ENCODE peak calls at places on chromosomes 2 and 18, in seven cellular contexts. One of them, this sample, is unnamed.

GRCh38 chr2:119435953-119436297 is 4.3 kb downstream of the TMEM37 start:
- DNase-seq in CD4-positive, alpha-beta T cell: no peak
- DNase-seq in ovary: no peak
- DNase-seq in GM13977: no peak
- DNase-seq in cardiac fibroblast: no peak
- DNase-seq in A673: no peak
- DNase-seq in Panc1: no peak
- DNase-seq in this sample: no peak

GRCh38 chr2:54763636-54764291 is 40.3 kb downstream of the EML6 start:
- DNase-seq in A673: peak
- DNase-seq in GM13977: peak
- DNase-seq in Panc1: no peak
- DNase-seq in CD4-positive, alpha-beta T cell: no peak
- DNase-seq in cardiac fibroblast: no peak
- DNase-seq in ovary: no peak
- DNase-seq in this sample: no peak

GRCh38 chr2:227817940-227818568 is 4.4 kb downstream of the CCL20 start:
- DNase-seq in ovary: peak
- DNase-seq in GM13977: no peak
- DNase-seq in cardiac fibroblast: peak
- DNase-seq in CD4-positive, alpha-beta T cell: peak
- DNase-seq in Panc1: peak
- DNase-seq in A673: peak
- DNase-seq in this sample: peak

GRCh38 chr2:20129320-20130274 is 78.2 kb upstream of the LAPTM4A start:
- DNase-seq in GM13977: no peak
- DNase-seq in Panc1: no peak
- DNase-seq in A673: no peak
- DNase-seq in CD4-positive, alpha-beta T cell: no peak
- DNase-seq in cardiac fibroblast: no peak
- DNase-seq in ovary: no peak
- DNase-seq in this sample: no peak

GRCh38 chr2:223884399-223884798 is 47.0 kb upstream of the AP1S3 start:
- DNase-seq in CD4-positive, alpha-beta T cell: no peak
- DNase-seq in A673: no peak
- DNase-seq in Panc1: no peak
- DNase-seq in ovary: no peak
- DNase-seq in cardiac fibroblast: no peak
- DNase-seq in GM13977: peak
- DNase-seq in this sample: no peak

GRCh38 chr2:56185582-56186046 is 1.8 kb downstream of the CCDC85A start:
- DNase-seq in CD4-positive, alpha-beta T cell: no peak
- DNase-seq in GM13977: no peak
- DNase-seq in ovary: no peak
- DNase-seq in Panc1: no peak
- DNase-seq in A673: peak
- DNase-seq in cardiac fibroblast: peak
- DNase-seq in this sample: no peak

GRCh38 chr18:54004828-54005227 is 219.6 kb downstream of the MBD2 start:
- DNase-seq in ovary: no peak
- DNase-seq in CD4-positive, alpha-beta T cell: no peak
- DNase-seq in GM13977: no peak
- DNase-seq in A673: peak
- DNase-seq in cardiac fibroblast: peak
- DNase-seq in Panc1: no peak
- DNase-seq in this sample: peak

GRCh38 chr2:6881036-6881435 is 3.5 kb downstream of the RSAD2 start:
- DNase-seq in cardiac fibroblast: no peak
- DNase-seq in ovary: no peak
- DNase-seq in GM13977: no peak
- DNase-seq in CD4-positive, alpha-beta T cell: no peak
- DNase-seq in Panc1: no peak
- DNase-seq in A673: no peak
- DNase-seq in this sample: no peak

GRCh38 chr2:120431386-120432292 is 85.7 kb downstream of the INHBB start:
- DNase-seq in Panc1: no peak
- DNase-seq in A673: no peak
- DNase-seq in ovary: no peak
- DNase-seq in CD4-positive, alpha-beta T cell: no peak
- DNase-seq in GM13977: no peak
- DNase-seq in cardiac fibroblast: no peak
- DNase-seq in this sample: no peak

GRCh38 chr2:12099374-12099773 is 352.9 kb downstream of the LPIN1 start:
- DNase-seq in A673: no peak
- DNase-seq in GM13977: no peak
- DNase-seq in CD4-positive, alpha-beta T cell: no peak
- DNase-seq in ovary: no peak
- DNase-seq in Panc1: no peak
- DNase-seq in cardiac fibroblast: no peak
- DNase-seq in this sample: no peak

GRCh38 chr2:230868151-230868946 is 3.6 kb downstream of the ITM2C start:
- DNase-seq in A673: peak
- DNase-seq in CD4-positive, alpha-beta T cell: no peak
- DNase-seq in ovary: no peak
- DNase-seq in Panc1: no peak
- DNase-seq in cardiac fibroblast: no peak
- DNase-seq in GM13977: no peak
- DNase-seq in this sample: no peak

GRCh38 chr18:65352183-65352582 is 398.6 kb upstream of the CDH7 start:
- DNase-seq in GM13977: no peak
- DNase-seq in ovary: no peak
- DNase-seq in Panc1: no peak
- DNase-seq in A673: no peak
- DNase-seq in cardiac fibroblast: no peak
- DNase-seq in CD4-positive, alpha-beta T cell: no peak
- DNase-seq in this sample: no peak

GRCh38 chr18:61893971-61894750 is 1.4 kb upstream of the RNF152 start:
- DNase-seq in Panc1: no peak
- DNase-seq in CD4-positive, alpha-beta T cell: peak
- DNase-seq in ovary: peak
- DNase-seq in GM13977: peak
- DNase-seq in cardiac fibroblast: peak
- DNase-seq in A673: peak
- DNase-seq in this sample: peak

DNA sequence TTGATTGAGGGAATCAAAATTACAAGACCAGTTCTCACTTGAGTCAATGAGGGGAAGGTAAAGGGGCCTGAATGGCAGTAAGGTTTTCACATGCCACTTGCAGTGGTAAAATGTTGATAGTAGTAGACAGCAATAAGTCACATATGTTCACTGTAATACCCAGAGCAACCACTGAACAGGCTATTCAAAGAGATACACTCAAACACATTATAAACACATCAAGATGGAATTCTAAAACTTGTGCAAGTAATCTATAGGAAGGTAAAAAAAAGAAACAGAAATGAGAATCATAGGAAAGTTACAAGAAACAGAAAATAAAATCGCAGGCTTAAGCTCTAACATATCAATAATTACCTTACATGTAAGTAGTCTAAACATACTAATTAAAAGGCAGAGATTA is 86.6 kb upstream of the AFF3 start:
- DNase-seq in ovary: no peak
- DNase-seq in CD4-positive, alpha-beta T cell: no peak
- DNase-seq in GM13977: no peak
- DNase-seq in Panc1: no peak
- DNase-seq in A673: no peak
- DNase-seq in cardiac fibroblast: no peak
- DNase-seq in this sample: no peak
- TF ChIP-seq CTCF in ovary: no peak
- TF ChIP-seq CTCF in CD4-positive, alpha-beta T cell: no peak
- TF ChIP-seq CTCF in GM13977: no peak
- TF ChIP-seq CTCF in Panc1: no peak
- TF ChIP-seq CTCF in A673: no peak
- TF ChIP-seq CTCF in cardiac fibroblast: peak
- TF ChIP-seq CTCF in this sample: no peak

GRCh38 chr2:16225071-16225470 is 284.7 kb downstream of the MYCN start:
- DNase-seq in cardiac fibroblast: no peak
- DNase-seq in GM13977: no peak
- DNase-seq in A673: no peak
- DNase-seq in CD4-positive, alpha-beta T cell: no peak
- DNase-seq in Panc1: no peak
- DNase-seq in ovary: no peak
- DNase-seq in this sample: no peak
- TF ChIP-seq CTCF in cardiac fibroblast: no peak
- TF ChIP-seq CTCF in GM13977: no peak
- TF ChIP-seq CTCF in A673: no peak
- TF ChIP-seq CTCF in CD4-positive, alpha-beta T cell: no peak
- TF ChIP-seq CTCF in Panc1: no peak
- TF ChIP-seq CTCF in ovary: no peak
- TF ChIP-seq CTCF in this sample: no peak

DNA sequence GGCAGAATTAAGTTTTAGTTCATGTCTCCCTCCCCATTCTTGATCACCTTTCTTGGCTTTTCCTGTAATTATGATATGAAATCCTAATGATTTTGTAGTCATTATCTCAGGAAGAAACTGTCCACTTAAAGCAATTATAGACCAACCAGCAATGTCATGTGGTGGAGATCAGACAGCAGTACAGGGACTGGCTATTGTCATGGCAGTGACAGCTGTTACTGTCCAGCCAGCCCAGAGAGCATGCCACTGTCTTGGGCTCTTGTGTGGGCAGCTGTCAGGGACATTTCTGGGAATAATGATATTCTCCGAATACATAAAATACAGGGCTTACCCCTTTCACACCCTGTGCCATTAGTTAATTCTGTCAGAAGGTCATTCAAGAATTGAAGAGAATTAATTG is 355.3 kb upstream of the RAB12 start:
- DNase-seq in ovary: no peak
- DNase-seq in CD4-positive, alpha-beta T cell: no peak
- DNase-seq in GM13977: no peak
- DNase-seq in cardiac fibroblast: no peak
- DNase-seq in A673: no peak
- DNase-seq in Panc1: no peak
- DNase-seq in this sample: no peak
- TF ChIP-seq CTCF in ovary: no peak
- TF ChIP-seq CTCF in CD4-positive, alpha-beta T cell: no peak
- TF ChIP-seq CTCF in GM13977: no peak
- TF ChIP-seq CTCF in cardiac fibroblast: no peak
- TF ChIP-seq CTCF in A673: no peak
- TF ChIP-seq CTCF in Panc1: no peak
- TF ChIP-seq CTCF in this sample: no peak

GRCh38 chr2:229408982-229409381 is 137.9 kb upstream of the PID1 start:
- DNase-seq in ovary: no peak
- DNase-seq in Panc1: no peak
- DNase-seq in CD4-positive, alpha-beta T cell: no peak
- DNase-seq in GM13977: no peak
- DNase-seq in A673: peak
- DNase-seq in cardiac fibroblast: no peak
- DNase-seq in this sample: no peak

GRCh38 chr2:229410946-229411345 is 139.9 kb upstream of the PID1 start:
- DNase-seq in cardiac fibroblast: no peak
- DNase-seq in ovary: no peak
- DNase-seq in CD4-positive, alpha-beta T cell: no peak
- DNase-seq in Panc1: no peak
- DNase-seq in A673: no peak
- DNase-seq in GM13977: no peak
- DNase-seq in this sample: peak

GRCh38 chr2:229408356-229408755 is 137.3 kb upstream of the PID1 start:
- DNase-seq in GM13977: no peak
- DNase-seq in A673: peak
- DNase-seq in ovary: no peak
- DNase-seq in cardiac fibroblast: peak
- DNase-seq in CD4-positive, alpha-beta T cell: no peak
- DNase-seq in Panc1: peak
- DNase-seq in this sample: no peak

GRCh38 chr2:229409751-229410181 is 138.7 kb upstream of the PID1 start:
- DNase-seq in cardiac fibroblast: no peak
- DNase-seq in GM13977: no peak
- DNase-seq in ovary: no peak
- DNase-seq in A673: peak
- DNase-seq in CD4-positive, alpha-beta T cell: no peak
- DNase-seq in Panc1: no peak
- DNase-seq in this sample: no peak

GRCh38 chr2:229410312-229410711 is 139.2 kb upstream of the PID1 start:
- DNase-seq in GM13977: no peak
- DNase-seq in A673: no peak
- DNase-seq in ovary: no peak
- DNase-seq in cardiac fibroblast: no peak
- DNase-seq in CD4-positive, alpha-beta T cell: no peak
- DNase-seq in Panc1: no peak
- DNase-seq in this sample: no peak
- TF ChIP-seq CTCF in GM13977: no peak
- TF ChIP-seq CTCF in A673: no peak
- TF ChIP-seq CTCF in ovary: no peak
- TF ChIP-seq CTCF in cardiac fibroblast: no peak
- TF ChIP-seq CTCF in CD4-positive, alpha-beta T cell: no peak
- TF ChIP-seq CTCF in Panc1: no peak
- TF ChIP-seq CTCF in this sample: no peak

DNA sequence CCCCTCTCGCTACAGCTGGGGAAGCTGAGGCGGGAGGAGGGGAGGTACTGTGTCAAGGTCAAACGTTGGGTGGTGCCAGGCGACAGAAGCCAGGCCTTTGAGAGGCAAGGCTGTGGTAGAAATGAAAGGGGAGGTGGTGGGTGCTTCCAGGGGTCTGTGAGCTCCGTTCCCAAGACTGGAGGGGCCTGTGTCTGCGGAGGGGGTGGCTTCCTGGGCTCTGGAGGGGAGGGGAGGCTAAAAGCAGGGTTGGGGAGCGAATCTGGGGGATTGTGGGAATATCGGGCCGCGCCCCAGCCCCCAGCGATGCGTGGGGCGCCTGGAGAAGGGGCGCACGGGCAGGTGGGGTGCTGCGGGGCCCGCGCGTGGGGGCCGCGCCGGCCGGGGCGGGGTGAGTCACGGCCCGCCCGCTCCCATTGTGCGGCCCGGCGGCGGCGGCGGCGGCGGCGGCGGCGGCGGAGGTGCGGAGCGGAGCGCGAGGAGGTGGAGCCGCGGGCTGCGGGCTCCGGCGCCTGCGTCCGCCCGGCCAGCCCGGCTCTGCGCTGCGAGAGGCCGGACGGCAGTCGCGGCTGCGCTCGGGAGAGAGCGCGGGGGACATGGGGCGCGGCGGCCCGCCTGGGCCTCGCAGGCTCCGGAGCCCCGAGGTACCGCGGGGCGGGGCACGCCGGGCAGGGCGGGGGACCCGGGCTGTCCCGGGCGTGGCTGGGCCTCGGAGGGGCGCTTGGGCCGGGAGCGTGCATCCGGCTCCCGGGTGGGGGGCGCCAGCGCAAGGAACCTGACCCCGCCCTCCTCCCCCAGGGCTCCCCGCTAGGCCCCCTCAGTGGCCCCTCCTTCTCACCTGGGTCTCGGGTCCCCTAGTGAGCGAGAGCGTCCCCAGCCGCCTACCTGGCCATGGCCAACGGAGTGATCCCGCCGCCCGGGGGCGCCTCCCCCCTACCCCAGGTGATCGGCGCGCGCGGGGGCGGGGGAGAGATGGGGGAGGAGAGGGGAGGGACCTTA is at the start of gene SLC4A3:
- DNase-seq in CD4-positive, alpha-beta T cell: no peak
- DNase-seq in A673: peak
- DNase-seq in cardiac fibroblast: peak
- DNase-seq in Panc1: no peak
- DNase-seq in GM13977: peak
- DNase-seq in ovary: peak
- DNase-seq in this sample: no peak
- TF ChIP-seq CTCF in CD4-positive, alpha-beta T cell: no peak
- TF ChIP-seq CTCF in A673: no peak
- TF ChIP-seq CTCF in cardiac fibroblast: no peak
- TF ChIP-seq CTCF in Panc1: no peak
- TF ChIP-seq CTCF in GM13977: no peak
- TF ChIP-seq CTCF in ovary: no peak
- TF ChIP-seq CTCF in this sample: peak

GRCh38 chr2:238846503-238847431 is 1.1 kb upstream of the TWIST2 start:
- DNase-seq in CD4-positive, alpha-beta T cell: no peak
- DNase-seq in ovary: peak
- DNase-seq in cardiac fibroblast: peak
- DNase-seq in GM13977: no peak
- DNase-seq in A673: no peak
- DNase-seq in Panc1: no peak
- DNase-seq in this sample: no peak
- TF ChIP-seq CTCF in CD4-positive, alpha-beta T cell: no peak
- TF ChIP-seq CTCF in ovary: no peak
- TF ChIP-seq CTCF in cardiac fibroblast: no peak
- TF ChIP-seq CTCF in GM13977: no peak
- TF ChIP-seq CTCF in A673: no peak
- TF ChIP-seq CTCF in Panc1: no peak
- TF ChIP-seq CTCF in this sample: no peak

This sample was measured in LNCaP clone FGC.